ENCODE peak calls at places on chromosomes 2 and 18, in eight cellular contexts. V, W, G, C, X, A, D and R are unnamed samples.

GRCh38 chr2:70632388-70632787 is 78.8 kb upstream of the TGFA start:
- DNase-seq in V (no peak), W (no peak), G (no peak), C (no peak), X (no peak), A (no peak), D (no peak), R (no peak)

GRCh38 chr2:134372611-134373131 is 118.8 kb downstream of the MGAT5 start:
- DNase-seq in V (peak), W (no peak), G (no peak), C (no peak), X (no peak), A (no peak), D (peak), R (no peak)

GRCh38 chr18:10926565-10927194 is 222.7 kb downstream of the PIEZO2 start:
- DNase-seq in V (peak), W (peak), G (no peak), C (no peak), X (no peak), A (peak), D (peak), R (no peak)

GRCh38 chr2:16643099-16643498 is 22.5 kb downstream of the CYRIA start:
- DNase-seq in V (no peak), W (no peak), G (no peak), C (no peak), X (no peak), A (no peak), D (peak), R (no peak)

GRCh38 chr2:55111570-55112228 is 61.4 kb upstream of the RTN4 start:
- DNase-seq in V (peak), W (no peak), G (no peak), C (peak), X (no peak), A (no peak), D (peak), R (peak)

GRCh38 chr2:145931836-145932352 is 1412.0 kb upstream of the ZEB2 start:
- DNase-seq in V (no peak), W (no peak), G (no peak), C (no peak), X (no peak), A (no peak), D (no peak), R (no peak)

GRCh38 chr18:34709631-34710429 is at the start of gene DTNA:
- DNase-seq in V (peak), W (peak), G (no peak), C (no peak), X (no peak), A (peak), D (peak), R (peak)

GRCh38 chr2:120779781-120780283 is 44.2 kb downstream of the GLI2 start:
- DNase-seq in V (peak), W (peak), G (peak), C (no peak), X (no peak), A (no peak), D (peak), R (no peak)

GRCh38 chr2:32715981-32716380 is 88.1 kb downstream of the TTC27 start:
- DNase-seq in V (peak), W (no peak), G (no peak), C (no peak), X (no peak), A (no peak), D (no peak), R (no peak)

GRCh38 chr2:118495278-118495677 is 352.2 kb downstream of the EN1 start:
- DNase-seq in V (no peak), W (no peak), G (no peak), C (no peak), X (no peak), A (no peak), D (no peak), R (no peak)

GRCh38 chr2:169526451-169526850 is 16.9 kb downstream of the KLHL41 start:
- DNase-seq in V (peak), W (no peak), G (no peak), C (no peak), X (no peak), A (no peak), D (no peak), R (no peak)

GRCh38 chr18:43893001-43893637 is 615.8 kb upstream of the SYT4 start:
- DNase-seq in V (peak), W (no peak), G (no peak), C (no peak), X (no peak), A (no peak), D (peak), R (no peak)

GRCh38 chr2:105754011-105754410 is 9.3 kb downstream of the NCK2 start:
- DNase-seq in V (no peak), W (no peak), G (peak), C (no peak), X (no peak), A (peak), D (no peak), R (no peak)

GRCh38 chr2:43884674-43885073 is 45.9 kb downstream of the ABCG8 start:
- DNase-seq in V (no peak), W (no peak), G (no peak), C (no peak), X (no peak), A (no peak), D (no peak), R (no peak)